ENCODE peak calls at places on chromosomes 6 and 20, in seven cellular contexts. N is GM12865, U is OCI-LY7, Y is left ventricle myocardium inferior, P is epithelial cell of esophagus, F is foreskin fibroblast, W is heart left ventricle. Q is an unnamed sample.
A peak's percentile ranks its signal among the peaks of the same experiment; 100 is the strongest.

GRCh38 chr6:157203312-157203744 is 120.0 kb downstream of the TMEM242 start:
- DNase-seq in N (peak; percentile 90), U (no peak), Y (no peak), P (no peak), F (no peak), W (no peak), Q (no peak)

GRCh38 chr6:4813055-4813454 is 36.9 kb downstream of the CDYL start:
- DNase-seq in N (no peak), U (no peak), Y (no peak), P (no peak), F (no peak), W (no peak), Q (no peak)

GRCh38 chr6:9539231-9539755 is 875.6 kb downstream of the TFAP2A start:
- DNase-seq in N (no peak), U (no peak), Y (no peak), P (no peak), F (no peak), W (no peak), Q (no peak)

GRCh38 chr20:53579581-53580375 is 13.9 kb downstream of the ZNF217 start:
- DNase-seq in N (peak; percentile 49), U (peak; percentile 57), Y (no peak), P (peak; percentile 87), F (peak; percentile 81), W (no peak), Q (no peak)

GRCh38 chr6:1893470-1894130 is 283.9 kb downstream of the FOXC1 start:
- DNase-seq in N (no peak), U (no peak), Y (no peak), P (no peak), F (peak; percentile 26), W (no peak), Q (no peak)

GRCh38 chr6:6315660-6316059 is 4.8 kb downstream of the F13A1 start:
- DNase-seq in N (peak; percentile 65), U (peak; percentile 54), Y (peak; percentile 31), P (peak; percentile 53), F (peak; percentile 45), W (no peak), Q (peak; percentile 64)

GRCh38 chr6:113495521-113495920 is 361.6 kb upstream of the MARCKS start:
- DNase-seq in N (no peak), U (no peak), Y (no peak), P (peak; percentile 90), F (peak; percentile 82), W (no peak), Q (no peak)

GRCh38 chr6:36613200-36613995 is 19.2 kb downstream of the SRSF3 start:
- DNase-seq in N (no peak), U (no peak), Y (no peak), P (no peak), F (no peak), W (no peak), Q (no peak)

GRCh38 chr20:64228751-64229518 is 26.6 kb upstream of the PCMTD2 start:
- DNase-seq in N (no peak), U (no peak), Y (no peak), P (no peak), F (no peak), W (peak; percentile 9), Q (no peak)

GRCh38 chr6:92559002-92559401 is 860.4 kb downstream of the EPHA7 start:
- DNase-seq in N (no peak), U (no peak), Y (no peak), P (no peak), F (peak; percentile 2), W (no peak), Q (no peak)

GRCh38 chr6:15500901-15501805 is 161.7 kb downstream of the DTNBP1 start:
- DNase-seq in N (no peak), U (no peak), Y (no peak), P (no peak), F (no peak), W (no peak), Q (no peak)

GRCh38 chr20:50390685-50391443 is 119.3 kb upstream of the PTPN1 start:
- DNase-seq in N (no peak), U (no peak), Y (no peak), P (no peak), F (no peak), W (no peak), Q (no peak)

DNA sequence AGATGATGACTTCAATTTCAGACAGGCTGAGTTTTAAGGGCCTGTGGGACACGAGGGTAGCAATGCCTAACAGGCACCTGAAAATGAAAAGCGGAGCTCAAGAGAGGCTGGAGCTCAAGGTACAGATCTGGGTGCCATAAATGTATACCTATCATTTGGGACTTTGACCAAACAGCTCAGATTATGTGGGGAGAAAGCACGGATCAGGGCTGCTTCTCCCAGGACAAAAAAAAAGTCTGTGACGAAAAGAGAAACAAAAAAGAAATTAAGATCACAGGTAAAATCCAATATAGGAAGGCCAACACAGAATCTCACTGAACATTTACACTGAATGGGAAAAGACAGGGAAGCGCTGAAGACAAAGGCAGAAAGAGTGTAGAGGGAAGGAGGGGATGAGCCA is 1.9 kb downstream of the PRELID3B start:
- DNase-seq in N (no peak), U (no peak), Y (no peak), P (no peak), F (no peak), W (no peak), Q (no peak)
- H3K4me3 ChIP-seq in N (no peak overlapping the region), U (peak overlapping the region; percentile 86), Y (no peak overlapping the region), P (no peak overlapping the region), F (no peak overlapping the region), W (no peak overlapping the region), Q (no peak overlapping the region)

DNA sequence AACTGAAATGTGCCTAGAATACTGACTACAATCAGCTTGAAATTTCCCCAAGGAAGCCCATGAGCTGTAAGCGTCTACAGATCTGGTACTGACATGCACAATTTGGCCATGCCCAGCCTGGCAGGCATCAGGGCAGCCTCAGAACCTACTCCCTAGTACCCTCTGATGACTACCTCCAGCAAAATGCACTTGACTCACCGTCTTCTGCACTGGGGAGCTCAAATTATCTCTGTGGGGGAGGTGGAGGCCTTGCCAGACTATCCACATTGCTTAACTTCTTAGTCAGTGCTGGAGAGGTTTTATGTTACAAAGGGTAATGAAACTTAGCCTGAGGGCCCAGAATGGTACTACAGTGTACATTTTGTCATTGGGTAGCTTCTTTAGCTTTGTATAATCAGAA is 126.0 kb upstream of the ADGRF1 start:
- DNase-seq in N (no peak), U (no peak), Y (peak; percentile 28), P (peak; percentile 100), F (peak; percentile 98), W (peak; percentile 51), Q (no peak)
- H3K4me3 ChIP-seq in N (no peak overlapping the region), U (no peak overlapping the region), Y (no peak overlapping the region), P (no peak overlapping the region), F (no peak overlapping the region), W (no peak overlapping the region), Q (no peak overlapping the region)

GRCh38 chr6:99841297-99841696 is 152.7 kb downstream of the MCHR2 start:
- DNase-seq in N (no peak), U (no peak), Y (no peak), P (peak; percentile 88), F (no peak), W (no peak), Q (no peak)
- H3K4me3 ChIP-seq in N (no peak overlapping the region), U (no peak overlapping the region), Y (no peak overlapping the region), P (no peak overlapping the region), F (no peak overlapping the region), W (no peak overlapping the region), Q (no peak overlapping the region)

GRCh38 chr6:34359438-34360158 is 32.9 kb downstream of the NUDT3 start:
- DNase-seq in N (no peak), U (no peak), Y (no peak), P (peak; percentile 50), F (no peak), W (no peak), Q (no peak)
- H3K4me3 ChIP-seq in N (no peak overlapping the region), U (no peak overlapping the region), Y (no peak overlapping the region), P (no peak overlapping the region), F (no peak overlapping the region), W (no peak overlapping the region), Q (no peak overlapping the region)